ENCODE peak calls at places on chromosome 12, in seven cellular contexts. One of them, this sample, is unnamed.

GRCh38 chr12:119130523-119130922 is 48.2 kb upstream of the HSPB8 start:
- DNase-seq in cardiac fibroblast: no peak
- DNase-seq in AG08395: no peak
- DNase-seq in pulmonary artery endothelial cell: no peak
- DNase-seq in T-cell: no peak
- DNase-seq in RKO: no peak
- DNase-seq in GM10248: no peak
- DNase-seq in this sample: no peak

GRCh38 chr12:106123551-106123991 is 15.2 kb downstream of the NUAK1 start:
- DNase-seq in cardiac fibroblast: peak
- DNase-seq in AG08395: peak
- DNase-seq in pulmonary artery endothelial cell: no peak
- DNase-seq in T-cell: no peak
- DNase-seq in RKO: no peak
- DNase-seq in GM10248: no peak
- DNase-seq in this sample: no peak

GRCh38 chr12:12338528-12339168 is 11.4 kb downstream of the MANSC1 start:
- DNase-seq in cardiac fibroblast: peak
- DNase-seq in AG08395: no peak
- DNase-seq in pulmonary artery endothelial cell: peak
- DNase-seq in T-cell: no peak
- DNase-seq in RKO: no peak
- DNase-seq in GM10248: no peak
- DNase-seq in this sample: no peak

GRCh38 chr12:6212086-6212485 is 11.9 kb downstream of the CD9 start:
- DNase-seq in cardiac fibroblast: no peak
- DNase-seq in AG08395: no peak
- DNase-seq in pulmonary artery endothelial cell: no peak
- DNase-seq in T-cell: no peak
- DNase-seq in RKO: no peak
- DNase-seq in GM10248: no peak
- DNase-seq in this sample: no peak

GRCh38 chr12:85182699-85183098 is 97.3 kb upstream of the ALX1 start:
- DNase-seq in cardiac fibroblast: no peak
- DNase-seq in AG08395: no peak
- DNase-seq in pulmonary artery endothelial cell: no peak
- DNase-seq in T-cell: no peak
- DNase-seq in RKO: no peak
- DNase-seq in GM10248: no peak
- DNase-seq in this sample: no peak

GRCh38 chr12:13222076-13222475 is 25.6 kb downstream of the EMP1 start:
- DNase-seq in cardiac fibroblast: peak
- DNase-seq in AG08395: no peak
- DNase-seq in pulmonary artery endothelial cell: no peak
- DNase-seq in T-cell: no peak
- DNase-seq in RKO: no peak
- DNase-seq in GM10248: no peak
- DNase-seq in this sample: no peak

GRCh38 chr12:92466391-92467305 is 236.1 kb upstream of the PLEKHG7 start:
- DNase-seq in cardiac fibroblast: no peak
- DNase-seq in AG08395: no peak
- DNase-seq in pulmonary artery endothelial cell: no peak
- DNase-seq in T-cell: no peak
- DNase-seq in RKO: no peak
- DNase-seq in GM10248: peak
- DNase-seq in this sample: no peak

GRCh38 chr12:1660304-1661187 is 30.3 kb upstream of the ADIPOR2 start:
- DNase-seq in cardiac fibroblast: peak
- DNase-seq in AG08395: no peak
- DNase-seq in pulmonary artery endothelial cell: peak
- DNase-seq in T-cell: peak
- DNase-seq in RKO: no peak
- DNase-seq in GM10248: no peak
- DNase-seq in this sample: no peak

GRCh38 chr12:105322070-105322469 is 8.4 kb upstream of the C12orf75 start:
- DNase-seq in cardiac fibroblast: no peak
- DNase-seq in AG08395: peak
- DNase-seq in pulmonary artery endothelial cell: no peak
- DNase-seq in T-cell: no peak
- DNase-seq in RKO: no peak
- DNase-seq in GM10248: no peak
- DNase-seq in this sample: no peak

GRCh38 chr12:69570545-69571399 is 14.5 kb upstream of the CCT2 start:
- DNase-seq in cardiac fibroblast: peak
- DNase-seq in AG08395: peak
- DNase-seq in pulmonary artery endothelial cell: peak
- DNase-seq in T-cell: peak
- DNase-seq in RKO: peak
- DNase-seq in GM10248: peak
- DNase-seq in this sample: peak

GRCh38 chr12:56633465-56634241 is 3.5 kb upstream of the BAZ2A start:
- DNase-seq in cardiac fibroblast: no peak
- DNase-seq in AG08395: no peak
- DNase-seq in pulmonary artery endothelial cell: no peak
- DNase-seq in T-cell: no peak
- DNase-seq in RKO: no peak
- DNase-seq in GM10248: no peak
- DNase-seq in this sample: no peak

GRCh38 chr12:87845995-87846483 is 183.2 kb downstream of the C12orf50 start:
- DNase-seq in cardiac fibroblast: no peak
- DNase-seq in AG08395: no peak
- DNase-seq in pulmonary artery endothelial cell: no peak
- DNase-seq in T-cell: no peak
- DNase-seq in RKO: no peak
- DNase-seq in GM10248: no peak
- DNase-seq in this sample: no peak

GRCh38 chr12:22082190-22082701 is 36.2 kb downstream of the CMAS start:
- DNase-seq in cardiac fibroblast: no peak
- DNase-seq in AG08395: no peak
- DNase-seq in pulmonary artery endothelial cell: no peak
- DNase-seq in T-cell: no peak
- DNase-seq in RKO: no peak
- DNase-seq in GM10248: no peak
- DNase-seq in this sample: no peak

GRCh38 chr12:5783274-5783920 is 161.7 kb downstream of the ANO2 start:
- DNase-seq in cardiac fibroblast: no peak
- DNase-seq in AG08395: no peak
- DNase-seq in pulmonary artery endothelial cell: no peak
- DNase-seq in T-cell: no peak
- DNase-seq in RKO: no peak
- DNase-seq in GM10248: no peak
- DNase-seq in this sample: no peak

GRCh38 chr12:19018302-19018980 is 111.1 kb upstream of the PLEKHA5 start:
- DNase-seq in cardiac fibroblast: peak
- DNase-seq in AG08395: peak
- DNase-seq in pulmonary artery endothelial cell: peak
- DNase-seq in T-cell: no peak
- DNase-seq in RKO: no peak
- DNase-seq in GM10248: no peak
- DNase-seq in this sample: no peak

GRCh38 chr12:39145175-39145999 is 240.0 kb upstream of the CPNE8 start:
- DNase-seq in cardiac fibroblast: peak
- DNase-seq in AG08395: peak
- DNase-seq in pulmonary artery endothelial cell: no peak
- DNase-seq in T-cell: no peak
- DNase-seq in RKO: no peak
- DNase-seq in GM10248: peak
- DNase-seq in this sample: peak

GRCh38 chr12:93466625-93467350 is 526 bp upstream of the MRPL42 start:
- DNase-seq in cardiac fibroblast: no peak
- DNase-seq in AG08395: no peak
- DNase-seq in pulmonary artery endothelial cell: no peak
- DNase-seq in T-cell: no peak
- DNase-seq in RKO: no peak
- DNase-seq in GM10248: no peak
- DNase-seq in this sample: no peak

GRCh38 chr12:131242741-131243496 is 289.2 kb downstream of the ADGRD1 start:
- DNase-seq in cardiac fibroblast: no peak
- DNase-seq in AG08395: no peak
- DNase-seq in pulmonary artery endothelial cell: no peak
- DNase-seq in T-cell: no peak
- DNase-seq in RKO: peak
- DNase-seq in GM10248: no peak
- DNase-seq in this sample: peak

GRCh38 chr12:130993759-130994670 is 40.3 kb downstream of the ADGRD1 start:
- DNase-seq in cardiac fibroblast: no peak
- DNase-seq in AG08395: no peak
- DNase-seq in pulmonary artery endothelial cell: no peak
- DNase-seq in T-cell: no peak
- DNase-seq in RKO: no peak
- DNase-seq in GM10248: no peak
- DNase-seq in this sample: no peak

GRCh38 chr12:113190761-113191160 is 5.2 kb downstream of the RITA1 start:
- DNase-seq in cardiac fibroblast: peak
- DNase-seq in AG08395: no peak
- DNase-seq in pulmonary artery endothelial cell: no peak
- DNase-seq in T-cell: no peak
- DNase-seq in RKO: peak
- DNase-seq in GM10248: no peak
- DNase-seq in this sample: no peak

GRCh38 chr12:26748741-26749431 is 84.1 kb downstream of the ITPR2 start:
- DNase-seq in cardiac fibroblast: peak
- DNase-seq in AG08395: peak
- DNase-seq in pulmonary artery endothelial cell: no peak
- DNase-seq in T-cell: no peak
- DNase-seq in RKO: no peak
- DNase-seq in GM10248: peak
- DNase-seq in this sample: peak

GRCh38 chr12:28578833-28579252 is 388.6 kb downstream of the CCDC91 start:
- DNase-seq in cardiac fibroblast: peak
- DNase-seq in AG08395: no peak
- DNase-seq in pulmonary artery endothelial cell: no peak
- DNase-seq in T-cell: no peak
- DNase-seq in RKO: no peak
- DNase-seq in GM10248: no peak
- DNase-seq in this sample: no peak

GRCh38 chr12:91811481-91812287 is 334.0 kb downstream of the BTG1 start:
- DNase-seq in cardiac fibroblast: peak
- DNase-seq in AG08395: peak
- DNase-seq in pulmonary artery endothelial cell: peak
- DNase-seq in T-cell: peak
- DNase-seq in RKO: peak
- DNase-seq in GM10248: peak
- DNase-seq in this sample: peak

GRCh38 chr12:131830335-131831020 is 2.3 kb downstream of the MMP17 start:
- DNase-seq in cardiac fibroblast: peak
- DNase-seq in AG08395: peak
- DNase-seq in pulmonary artery endothelial cell: peak
- DNase-seq in T-cell: no peak
- DNase-seq in RKO: no peak
- DNase-seq in GM10248: peak
- DNase-seq in this sample: peak

GRCh38 chr12:27213830-27214787 is 30.0 kb upstream of the STK38L start:
- DNase-seq in cardiac fibroblast: no peak
- DNase-seq in AG08395: no peak
- DNase-seq in pulmonary artery endothelial cell: no peak
- DNase-seq in T-cell: no peak
- DNase-seq in RKO: no peak
- DNase-seq in GM10248: no peak
- DNase-seq in this sample: no peak

GRCh38 chr12:130504836-130505175 is 167.1 kb downstream of the PIWIL1 start:
- DNase-seq in cardiac fibroblast: no peak
- DNase-seq in AG08395: no peak
- DNase-seq in pulmonary artery endothelial cell: no peak
- DNase-seq in T-cell: no peak
- DNase-seq in RKO: no peak
- DNase-seq in GM10248: no peak
- DNase-seq in this sample: no peak

GRCh38 chr12:93883436-93884154 is 206.4 kb downstream of the CRADD start:
- DNase-seq in cardiac fibroblast: peak
- DNase-seq in AG08395: peak
- DNase-seq in pulmonary artery endothelial cell: no peak
- DNase-seq in T-cell: no peak
- DNase-seq in RKO: no peak
- DNase-seq in GM10248: no peak
- DNase-seq in this sample: no peak

GRCh38 chr12:89920866-89921265 is 212.2 kb upstream of the ATP2B1 start:
- DNase-seq in cardiac fibroblast: no peak
- DNase-seq in AG08395: no peak
- DNase-seq in pulmonary artery endothelial cell: no peak
- DNase-seq in T-cell: no peak
- DNase-seq in RKO: no peak
- DNase-seq in GM10248: no peak
- DNase-seq in this sample: no peak

GRCh38 chr12:52822771-52823510 is 9.0 kb upstream of the KRT4 start:
- DNase-seq in cardiac fibroblast: no peak
- DNase-seq in AG08395: no peak
- DNase-seq in pulmonary artery endothelial cell: no peak
- DNase-seq in T-cell: no peak
- DNase-seq in RKO: no peak
- DNase-seq in GM10248: no peak
- DNase-seq in this sample: no peak

GRCh38 chr12:83036847-83037246 is 350.1 kb downstream of the TMTC2 start:
- DNase-seq in cardiac fibroblast: no peak
- DNase-seq in AG08395: no peak
- DNase-seq in pulmonary artery endothelial cell: no peak
- DNase-seq in T-cell: no peak
- DNase-seq in RKO: no peak
- DNase-seq in GM10248: no peak
- DNase-seq in this sample: no peak

GRCh38 chr12:124388679-124389536 is 94.0 kb downstream of the RFLNA start:
- DNase-seq in cardiac fibroblast: peak
- DNase-seq in AG08395: peak
- DNase-seq in pulmonary artery endothelial cell: peak
- DNase-seq in T-cell: peak
- DNase-seq in RKO: no peak
- DNase-seq in GM10248: no peak
- DNase-seq in this sample: no peak

GRCh38 chr12:101945361-101946232 is 68.2 kb downstream of the DRAM1 start:
- DNase-seq in cardiac fibroblast: no peak
- DNase-seq in AG08395: peak
- DNase-seq in pulmonary artery endothelial cell: no peak
- DNase-seq in T-cell: no peak
- DNase-seq in RKO: no peak
- DNase-seq in GM10248: no peak
- DNase-seq in this sample: no peak

GRCh38 chr12:110796952-110797351 is 49.8 kb upstream of the CCDC63 start:
- DNase-seq in cardiac fibroblast: peak
- DNase-seq in AG08395: no peak
- DNase-seq in pulmonary artery endothelial cell: no peak
- DNase-seq in T-cell: no peak
- DNase-seq in RKO: peak
- DNase-seq in GM10248: no peak
- DNase-seq in this sample: no peak

GRCh38 chr12:114320101-114320500 is 85.8 kb downstream of the TBX5 start:
- DNase-seq in cardiac fibroblast: no peak
- DNase-seq in AG08395: no peak
- DNase-seq in pulmonary artery endothelial cell: no peak
- DNase-seq in T-cell: no peak
- DNase-seq in RKO: no peak
- DNase-seq in GM10248: no peak
- DNase-seq in this sample: no peak

GRCh38 chr12:86052921-86053320 is 178.8 kb downstream of the NTS start:
- DNase-seq in cardiac fibroblast: no peak
- DNase-seq in AG08395: no peak
- DNase-seq in pulmonary artery endothelial cell: no peak
- DNase-seq in T-cell: no peak
- DNase-seq in RKO: no peak
- DNase-seq in GM10248: no peak
- DNase-seq in this sample: no peak